ENCODE peak calls at places on chromosome 2, in seven cellular contexts. P, H, O, G, F, S and Z are unnamed samples.
A peak's percentile ranks its signal among the peaks of the same experiment; 100 is the strongest.

GRCh38 chr2:63791387-63791786 is 50.3 kb upstream of the UGP2 start:
- DNase-seq in G (no peak), O (no peak), H (no peak), S (no peak), P (no peak), F (no peak), Z (no peak)

GRCh38 chr2:238814815-238815214 is 33.1 kb upstream of the TWIST2 start:
- DNase-seq in H (no peak), S (no peak), F (no peak), G (no peak), P (no peak), O (no peak), Z (no peak)

GRCh38 chr2:20616341-20616871 is 34.5 kb downstream of the HS1BP3 start:
- DNase-seq in G (peak; percentile 16), H (no peak), S (no peak), O (no peak), P (no peak), F (no peak), Z (no peak)

GRCh38 chr2:4628931-4629565 is 925.7 kb downstream of the DCDC2C start:
- DNase-seq in P (no peak), G (no peak), F (no peak), O (no peak), S (no peak), H (no peak), Z (no peak)

GRCh38 chr2:102149644-102150455 is 7.3 kb downstream of the IL1R1 start:
- DNase-seq in O (no peak), P (no peak), S (no peak), H (no peak), F (no peak), G (no peak), Z (no peak)

GRCh38 chr2:55581435-55581834 is 36.0 kb downstream of the PPP4R3B start:
- DNase-seq in H (no peak), P (peak; percentile 21), O (no peak), S (no peak), G (no peak), F (no peak), Z (no peak)

GRCh38 chr2:224101820-224102630 is 62.9 kb upstream of the SERPINE2 start:
- DNase-seq in F (peak; percentile 91), S (no peak), H (no peak), G (no peak), P (no peak), O (no peak), Z (no peak)

GRCh38 chr2:190121971-190122370 is 59.4 kb upstream of the MSTN start:
- DNase-seq in F (no peak), H (no peak), S (no peak), O (peak; percentile 4), P (peak; percentile 23), G (no peak), Z (no peak)

GRCh38 chr2:158723921-158724802 is 71.0 kb upstream of the DAPL1 start:
- DNase-seq in O (peak; percentile 71), G (peak; percentile 61), F (no peak), H (no peak), S (peak; percentile 15), P (peak; percentile 35), Z (no peak)

GRCh38 chr2:96353606-96354095 is 18.1 kb downstream of the NCAPH start:
- DNase-seq in O (no peak), F (no peak), S (no peak), G (no peak), P (no peak), H (no peak), Z (no peak)

GRCh38 chr2:1728821-1729220 is 15.5 kb downstream of the PXDN start:
- DNase-seq in G (no peak), S (peak; percentile 49), F (no peak), H (no peak), P (no peak), O (no peak), Z (no peak)

GRCh38 chr2:69298862-69299261 is 88.2 kb downstream of the GFPT1 start:
- DNase-seq in F (no peak), G (no peak), H (no peak), O (no peak), S (no peak), P (no peak), Z (peak; percentile 49)

GRCh38 chr2:169732583-169733358 is 861 bp upstream of the KLHL23 start:
- DNase-seq in S (no peak), F (no peak), O (no peak), G (no peak), H (no peak), P (no peak), Z (no peak)

GRCh38 chr2:42101641-42102605 is 54.1 kb downstream of the PKDCC start:
- DNase-seq in G (no peak), F (peak; percentile 69), S (peak; percentile 14), H (peak; percentile 96), P (no peak), O (no peak), Z (peak; percentile 85)

GRCh38 chr2:191839918-191840804 is 6.7 kb downstream of the CAVIN2 start:
- DNase-seq in G (no peak), F (no peak), S (no peak), O (no peak), H (no peak), P (no peak), Z (no peak)

GRCh38 chr2:38497670-38498037 is 105.1 kb downstream of the HNRNPLL start:
- DNase-seq in P (no peak), G (no peak), F (no peak), S (no peak), H (no peak), O (no peak), Z (no peak)

GRCh38 chr2:181971032-181971431 is 14.6 kb upstream of the PPP1R1C start:
- DNase-seq in O (no peak), F (no peak), H (no peak), G (no peak), S (no peak), P (no peak), Z (no peak)

GRCh38 chr2:17557596-17557995 is 17.1 kb downstream of the VSNL1 start:
- DNase-seq in O (no peak), P (no peak), F (no peak), S (no peak), H (no peak), G (no peak), Z (no peak)

GRCh38 chr2:74954500-74954874 is 4.0 kb upstream of the POLE4 start:
- DNase-seq in O (no peak), F (no peak), H (no peak), G (no peak), P (no peak), S (no peak), Z (no peak)

GRCh38 chr2:65710779-65711295 is 278.4 kb upstream of the SPRED2 start:
- DNase-seq in P (peak; percentile 48), G (no peak), O (peak; percentile 41), S (no peak), H (no peak), F (peak; percentile 11), Z (no peak)

GRCh38 chr2:70992945-70993688 is 1.6 kb downstream of the TEX261 start:
- DNase-seq in O (no peak), S (no peak), G (no peak), H (no peak), P (no peak), F (no peak), Z (no peak)

GRCh38 chr2:200695178-200695930 is 109.5 kb downstream of the AOX1 start:
- DNase-seq in P (no peak), S (no peak), H (no peak), G (no peak), F (no peak), O (no peak), Z (no peak)

GRCh38 chr2:201208563-201209252 is 25.8 kb downstream of the CASP10 start:
- DNase-seq in S (no peak), P (no peak), F (no peak), O (no peak), G (no peak), H (no peak), Z (no peak)

GRCh38 chr2:106990307-106990706 is 104.3 kb upstream of the ST6GAL2 start:
- DNase-seq in S (no peak), F (peak; percentile 87), G (no peak), O (no peak), P (no peak), H (no peak), Z (peak; percentile 60)

GRCh38 chr2:177078843-177079242 is 133.8 kb upstream of the HNRNPA3 start:
- DNase-seq in O (no peak), H (no peak), G (no peak), F (no peak), S (no peak), P (no peak), Z (no peak)

GRCh38 chr2:216554286-216554685 is 55.6 kb downstream of the RPL37A start:
- DNase-seq in H (no peak), G (no peak), O (no peak), F (no peak), S (no peak), P (no peak), Z (no peak)

GRCh38 chr2:31688282-31688681 is 107.5 kb upstream of the SRD5A2 start:
- DNase-seq in G (no peak), S (no peak), H (no peak), P (peak; percentile 23), F (no peak), O (no peak), Z (peak; percentile 16)

GRCh38 chr2:70199320-70199864 is 8.6 kb upstream of the C2orf42 start:
- DNase-seq in F (no peak), G (no peak), S (no peak), H (no peak), P (no peak), O (no peak), Z (no peak)

GRCh38 chr2:85433511-85434089 is 15.1 kb downstream of the SH2D6 start:
- DNase-seq in G (peak; percentile 92), O (peak; percentile 54), S (peak; percentile 47), P (no peak), H (no peak), F (peak; percentile 90), Z (no peak)

GRCh38 chr2:114745700-114746099 is 303.3 kb downstream of the DPP10 start:
- DNase-seq in O (no peak), H (no peak), P (no peak), G (no peak), S (no peak), F (no peak), Z (no peak)

GRCh38 chr2:46690825-46691224 is 211.5 kb downstream of the TMEM247 start:
- DNase-seq in S (no peak), P (peak; percentile 44), H (no peak), G (no peak), F (peak; percentile 81), O (no peak), Z (peak; percentile 58)

GRCh38 chr2:227106845-227107759 is 56.9 kb downstream of the COL4A4 start:
- DNase-seq in F (peak; percentile 27), P (peak; percentile 55), O (peak; percentile 29), G (no peak), S (peak; percentile 37), H (no peak), Z (peak; percentile 39)

GRCh38 chr2:225429718-225430117 is 30.2 kb downstream of the NYAP2 start:
- DNase-seq in S (peak; percentile 96), P (no peak), G (peak; percentile 59), F (peak; percentile 14), O (peak; percentile 29), H (no peak), Z (no peak)

GRCh38 chr2:23642516-23642915 is 257.5 kb downstream of the KLHL29 start:
- DNase-seq in S (no peak), O (no peak), P (no peak), F (no peak), G (no peak), H (no peak), Z (no peak)

GRCh38 chr2:3610415-3610814 is 15.5 kb downstream of the COLEC11 start:
- DNase-seq in O (no peak), H (no peak), G (no peak), P (no peak), F (no peak), S (no peak), Z (no peak)

GRCh38 chr2:229610359-229610758 is 104.0 kb downstream of the DNER start:
- DNase-seq in F (no peak), G (no peak), S (no peak), P (no peak), O (no peak), H (no peak), Z (no peak)

GRCh38 chr2:236617796-236618195 is 48.2 kb downstream of the ACKR3 start:
- DNase-seq in H (no peak), G (no peak), O (no peak), P (no peak), F (no peak), S (no peak), Z (no peak)

GRCh38 chr2:223264541-223265171 is 212.7 kb downstream of the KCNE4 start:
- DNase-seq in O (no peak), P (no peak), S (no peak), H (no peak), F (no peak), G (no peak), Z (no peak)